ENCODE peak calls at places on chromosome 13, in four cellular contexts. One of them, this sample, is unnamed.

GRCh38 chr13:100987993-100988392 is 313.4 kb upstream of the TMTC4 start:
- DNase-seq in colonic mucosa: no peak
- DNase-seq in SK-N-SH: no peak
- DNase-seq in CD8-positive, alpha-beta T cell: no peak
- DNase-seq in this sample: no peak

GRCh38 chr13:39364797-39365468 is 238.1 kb downstream of the LHFPL6 start:
- DNase-seq in colonic mucosa: no peak
- DNase-seq in SK-N-SH: no peak
- DNase-seq in CD8-positive, alpha-beta T cell: no peak
- DNase-seq in this sample: peak

GRCh38 chr13:76904507-76904906 is 18.3 kb upstream of the KCTD12 start:
- DNase-seq in colonic mucosa: no peak
- DNase-seq in SK-N-SH: no peak
- DNase-seq in CD8-positive, alpha-beta T cell: no peak
- DNase-seq in this sample: no peak

GRCh38 chr13:31773538-31773937 is 34.2 kb downstream of the RXFP2 start:
- DNase-seq in colonic mucosa: no peak
- DNase-seq in SK-N-SH: no peak
- DNase-seq in CD8-positive, alpha-beta T cell: no peak
- DNase-seq in this sample: no peak

GRCh38 chr13:49828452-49828851 is 36.0 kb upstream of the KPNA3 start:
- DNase-seq in colonic mucosa: no peak
- DNase-seq in SK-N-SH: no peak
- DNase-seq in CD8-positive, alpha-beta T cell: no peak
- DNase-seq in this sample: no peak

GRCh38 chr13:51931606-51932005 is 69.8 kb downstream of the CCDC70 start:
- DNase-seq in colonic mucosa: no peak
- DNase-seq in SK-N-SH: no peak
- DNase-seq in CD8-positive, alpha-beta T cell: no peak
- DNase-seq in this sample: no peak

GRCh38 chr13:21106089-21106488 is 44.7 kb upstream of the LATS2 start:
- DNase-seq in colonic mucosa: no peak
- DNase-seq in SK-N-SH: no peak
- DNase-seq in CD8-positive, alpha-beta T cell: no peak
- DNase-seq in this sample: no peak

GRCh38 chr13:74084375-74084902 is 49.8 kb downstream of the KLF12 start:
- DNase-seq in colonic mucosa: no peak
- DNase-seq in SK-N-SH: no peak
- DNase-seq in CD8-positive, alpha-beta T cell: no peak
- DNase-seq in this sample: no peak

GRCh38 chr13:97559981-97560380 is 126.0 kb downstream of the RAP2A start:
- DNase-seq in colonic mucosa: no peak
- DNase-seq in SK-N-SH: no peak
- DNase-seq in CD8-positive, alpha-beta T cell: no peak
- DNase-seq in this sample: no peak

GRCh38 chr13:33207616-33207964 is 78.0 kb downstream of the STARD13 start:
- DNase-seq in colonic mucosa: no peak
- DNase-seq in SK-N-SH: no peak
- DNase-seq in CD8-positive, alpha-beta T cell: no peak
- DNase-seq in this sample: no peak

GRCh38 chr13:40342461-40342860 is 324.0 kb downstream of the FOXO1 start:
- DNase-seq in colonic mucosa: no peak
- DNase-seq in SK-N-SH: no peak
- DNase-seq in CD8-positive, alpha-beta T cell: no peak
- DNase-seq in this sample: no peak

GRCh38 chr13:73891805-73892204 is 242.4 kb downstream of the KLF12 start:
- DNase-seq in colonic mucosa: no peak
- DNase-seq in SK-N-SH: no peak
- DNase-seq in CD8-positive, alpha-beta T cell: no peak
- DNase-seq in this sample: no peak

GRCh38 chr13:78978381-78978998 is 319.5 kb upstream of the OBI1 start:
- DNase-seq in colonic mucosa: peak
- DNase-seq in SK-N-SH: peak
- DNase-seq in CD8-positive, alpha-beta T cell: peak
- DNase-seq in this sample: peak

GRCh38 chr13:29227560-29227959 is 367.9 kb downstream of the SLC7A1 start:
- DNase-seq in colonic mucosa: no peak
- DNase-seq in SK-N-SH: no peak
- DNase-seq in CD8-positive, alpha-beta T cell: no peak
- DNase-seq in this sample: no peak

DNA sequence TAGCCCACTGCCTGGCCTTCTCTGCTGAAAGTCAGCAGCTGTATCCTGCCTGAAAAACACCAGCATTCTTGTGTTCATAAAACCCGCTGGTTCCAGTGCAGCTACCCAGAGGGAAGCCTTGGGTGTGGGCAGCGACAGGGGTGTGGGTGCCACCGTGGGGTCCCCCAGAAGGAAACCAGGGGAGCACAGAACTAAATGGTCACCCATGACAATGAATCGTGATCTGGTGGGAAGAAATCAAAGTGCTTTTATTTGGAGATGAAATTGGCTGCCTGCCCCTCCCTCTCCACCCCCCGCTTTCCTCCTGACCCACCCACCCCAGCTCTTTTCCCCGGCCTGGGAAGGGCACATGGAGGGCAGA is 13.7 kb downstream of the RASA3 start:
- DNase-seq in colonic mucosa: no peak
- DNase-seq in SK-N-SH: peak
- DNase-seq in CD8-positive, alpha-beta T cell: no peak
- DNase-seq in this sample: no peak
- H3K4me3 ChIP-seq in colonic mucosa: no peak
- H3K4me3 ChIP-seq in SK-N-SH: no peak
- H3K4me3 ChIP-seq in CD8-positive, alpha-beta T cell: no peak
- H3K4me3 ChIP-seq in this sample: no peak

GRCh38 chr13:24745861-24746617 is 17.9 kb upstream of the RNF17 start:
- DNase-seq in colonic mucosa: no peak
- DNase-seq in SK-N-SH: no peak
- DNase-seq in CD8-positive, alpha-beta T cell: no peak
- DNase-seq in this sample: peak

GRCh38 chr13:24745516-24745860 is 18.5 kb upstream of the RNF17 start:
- DNase-seq in colonic mucosa: no peak
- DNase-seq in SK-N-SH: no peak
- DNase-seq in CD8-positive, alpha-beta T cell: no peak
- DNase-seq in this sample: no peak

GRCh38 chr13:24744247-24744646 is 19.7 kb upstream of the RNF17 start:
- DNase-seq in colonic mucosa: no peak
- DNase-seq in SK-N-SH: no peak
- DNase-seq in CD8-positive, alpha-beta T cell: no peak
- DNase-seq in this sample: no peak

GRCh38 chr13:24746618-24747247 is 17.2 kb upstream of the RNF17 start:
- DNase-seq in colonic mucosa: no peak
- DNase-seq in SK-N-SH: no peak
- DNase-seq in CD8-positive, alpha-beta T cell: no peak
- DNase-seq in this sample: peak

GRCh38 chr13:24747248-24748151 is 16.5 kb upstream of the RNF17 start:
- DNase-seq in colonic mucosa: no peak
- DNase-seq in SK-N-SH: no peak
- DNase-seq in CD8-positive, alpha-beta T cell: no peak
- DNase-seq in this sample: peak
- H3K4me3 ChIP-seq in colonic mucosa: peak
- H3K4me3 ChIP-seq in SK-N-SH: peak
- H3K4me3 ChIP-seq in CD8-positive, alpha-beta T cell: no peak
- H3K4me3 ChIP-seq in this sample: peak

GRCh38 chr13:30413842-30414241 is 8.5 kb upstream of the UBE2L5 start:
- DNase-seq in colonic mucosa: no peak
- DNase-seq in SK-N-SH: no peak
- DNase-seq in CD8-positive, alpha-beta T cell: no peak
- DNase-seq in this sample: no peak

GRCh38 chr13:30409911-30410704 is 12.2 kb upstream of the UBE2L5 start:
- DNase-seq in colonic mucosa: no peak
- DNase-seq in SK-N-SH: no peak
- DNase-seq in CD8-positive, alpha-beta T cell: no peak
- DNase-seq in this sample: no peak

GRCh38 chr13:30410705-30411125 is 11.6 kb upstream of the UBE2L5 start:
- DNase-seq in colonic mucosa: no peak
- DNase-seq in SK-N-SH: no peak
- DNase-seq in CD8-positive, alpha-beta T cell: no peak
- DNase-seq in this sample: no peak

GRCh38 chr13:30415430-30416030 is 6.8 kb upstream of the UBE2L5 start:
- DNase-seq in colonic mucosa: no peak
- DNase-seq in SK-N-SH: no peak
- DNase-seq in CD8-positive, alpha-beta T cell: no peak
- DNase-seq in this sample: no peak

DNA sequence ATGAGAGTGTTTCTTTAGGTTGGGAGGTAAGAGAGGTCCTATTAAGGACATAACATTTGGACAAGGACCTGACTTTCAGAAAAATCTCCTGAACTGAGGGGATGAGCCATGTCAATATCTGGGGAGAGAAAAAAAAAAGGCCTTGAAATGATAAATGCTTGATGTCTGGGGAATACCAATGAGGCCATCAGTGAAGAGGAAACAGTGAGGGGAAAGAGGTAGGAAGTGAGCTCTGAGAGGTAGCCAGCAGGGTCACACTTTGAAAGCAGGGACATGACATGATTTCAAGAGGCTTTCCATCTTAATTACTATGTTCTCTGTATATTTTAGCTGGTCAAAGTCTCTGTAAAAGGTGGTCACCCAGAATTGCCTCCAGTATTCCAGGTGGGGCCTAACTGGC is 9.9 kb upstream of the UBE2L5 start:
- DNase-seq in colonic mucosa: no peak
- DNase-seq in SK-N-SH: no peak
- DNase-seq in CD8-positive, alpha-beta T cell: no peak
- DNase-seq in this sample: no peak
- H3K4me3 ChIP-seq in colonic mucosa: no peak
- H3K4me3 ChIP-seq in SK-N-SH: no peak
- H3K4me3 ChIP-seq in CD8-positive, alpha-beta T cell: no peak
- H3K4me3 ChIP-seq in this sample: no peak

GRCh38 chr13:61417171-61417570 is 1.5 kb upstream of the PCDH20 start:
- DNase-seq in colonic mucosa: no peak
- DNase-seq in SK-N-SH: no peak
- DNase-seq in CD8-positive, alpha-beta T cell: no peak
- DNase-seq in this sample: no peak

GRCh38 chr13:61413572-61413971 is 2.1 kb downstream of the PCDH20 start:
- DNase-seq in colonic mucosa: no peak
- DNase-seq in SK-N-SH: peak
- DNase-seq in CD8-positive, alpha-beta T cell: no peak
- DNase-seq in this sample: peak

GRCh38 chr13:61414686-61415664 is 674 bp downstream of the PCDH20 start:
- DNase-seq in colonic mucosa: peak
- DNase-seq in SK-N-SH: peak
- DNase-seq in CD8-positive, alpha-beta T cell: no peak
- DNase-seq in this sample: peak

GRCh38 chr13:61415749-61416148 is at the start of gene PCDH20:
- DNase-seq in colonic mucosa: no peak
- DNase-seq in SK-N-SH: no peak
- DNase-seq in CD8-positive, alpha-beta T cell: no peak
- DNase-seq in this sample: no peak

DNA sequence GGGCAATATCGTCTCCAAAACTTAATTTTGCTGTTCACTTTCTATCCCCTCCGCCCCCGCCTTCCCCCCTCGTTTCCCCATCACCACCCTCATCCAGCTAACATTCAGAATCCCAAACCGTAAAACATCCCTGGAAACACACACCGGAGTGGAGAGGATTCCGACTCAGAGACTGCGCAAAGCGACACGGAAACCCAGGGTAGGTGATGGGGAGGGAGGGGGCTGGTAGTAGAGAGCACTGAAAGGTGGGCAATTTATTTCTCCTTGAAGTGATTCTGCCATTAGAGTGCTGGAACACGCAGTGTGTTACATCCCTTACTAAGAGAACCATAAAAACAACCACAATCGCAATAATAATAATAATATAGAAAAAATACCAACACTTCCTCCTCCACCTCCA is 1.5 kb downstream of the PCDH20 start:
- DNase-seq in colonic mucosa: peak
- DNase-seq in SK-N-SH: peak
- DNase-seq in CD8-positive, alpha-beta T cell: no peak
- DNase-seq in this sample: peak
- H3K4me3 ChIP-seq in colonic mucosa: peak
- H3K4me3 ChIP-seq in SK-N-SH: peak
- H3K4me3 ChIP-seq in CD8-positive, alpha-beta T cell: no peak
- H3K4me3 ChIP-seq in this sample: peak

DNA sequence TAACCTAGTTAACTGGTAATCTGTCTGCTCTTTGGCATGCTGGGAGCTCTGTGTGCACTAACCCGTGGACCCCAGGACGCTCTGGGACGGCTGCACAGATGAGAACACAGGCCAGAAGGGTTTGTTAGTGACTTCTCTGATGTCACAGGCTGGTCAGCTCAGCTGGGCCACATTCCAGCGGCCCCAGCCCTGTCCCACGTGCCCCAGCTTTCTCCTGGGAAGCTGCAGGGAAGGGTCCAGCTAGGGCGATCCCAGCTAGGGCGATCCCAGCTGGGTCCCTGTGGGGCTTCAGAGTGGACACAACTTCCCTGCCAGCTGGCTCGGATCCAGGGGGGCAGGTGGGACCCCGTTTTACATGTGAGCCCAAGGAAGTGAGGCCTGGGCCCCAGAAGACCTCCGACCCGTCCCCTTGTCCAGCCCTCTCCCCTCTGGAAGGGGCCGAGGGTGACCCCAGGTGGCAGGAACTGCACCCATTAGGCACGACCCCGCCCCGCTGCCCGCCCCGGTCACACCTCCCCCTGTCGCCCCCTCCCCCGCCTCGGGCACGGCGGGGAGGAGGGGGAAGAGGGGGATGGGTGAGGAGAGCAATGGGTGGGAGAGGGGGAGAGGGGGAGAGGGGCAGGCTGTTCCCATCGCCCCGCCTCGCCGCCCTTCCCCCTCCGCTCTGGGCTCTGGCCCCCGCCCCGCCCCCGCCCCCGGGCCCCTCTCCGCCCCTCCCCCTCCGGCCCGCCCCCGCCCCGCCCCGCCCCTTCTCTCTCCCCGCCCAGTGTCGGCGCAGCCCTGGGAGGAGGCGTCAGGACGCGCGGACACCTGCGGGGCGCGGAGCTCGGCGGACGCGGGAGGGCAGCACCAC is 75.2 kb upstream of the MCF2L start:
- DNase-seq in colonic mucosa: peak
- DNase-seq in SK-N-SH: peak
- DNase-seq in CD8-positive, alpha-beta T cell: no peak
- DNase-seq in this sample: peak
- H3K4me3 ChIP-seq in colonic mucosa: peak
- H3K4me3 ChIP-seq in SK-N-SH: peak
- H3K4me3 ChIP-seq in CD8-positive, alpha-beta T cell: no peak
- H3K4me3 ChIP-seq in this sample: peak

GRCh38 chr13:42392180-42392579 is 120.2 kb downstream of the AKAP11 start:
- DNase-seq in colonic mucosa: no peak
- DNase-seq in SK-N-SH: no peak
- DNase-seq in CD8-positive, alpha-beta T cell: no peak
- DNase-seq in this sample: no peak
- H3K4me3 ChIP-seq in colonic mucosa: no peak
- H3K4me3 ChIP-seq in SK-N-SH: no peak
- H3K4me3 ChIP-seq in CD8-positive, alpha-beta T cell: no peak
- H3K4me3 ChIP-seq in this sample: no peak

DNA sequence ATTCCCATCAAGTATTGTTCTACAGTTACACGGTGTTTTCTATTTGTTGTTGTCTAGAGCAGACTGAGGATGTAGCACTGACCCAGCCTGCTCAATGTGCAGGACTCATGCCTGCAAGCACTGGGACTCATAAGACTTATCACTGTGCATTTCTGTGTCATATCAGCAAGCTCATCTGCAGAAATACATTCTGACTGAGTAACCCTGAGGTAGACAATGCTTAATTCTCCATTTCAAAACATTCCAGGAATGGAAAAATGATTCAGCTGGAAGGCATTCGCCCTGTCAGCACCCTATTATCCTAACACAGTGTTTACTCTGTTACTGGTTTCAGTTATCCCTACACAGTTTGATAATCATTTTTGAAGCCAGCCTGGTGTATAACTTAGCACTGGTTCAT is 2506.4 kb downstream of the PCDH9 start:
- DNase-seq in colonic mucosa: no peak
- DNase-seq in SK-N-SH: peak
- DNase-seq in CD8-positive, alpha-beta T cell: no peak
- DNase-seq in this sample: no peak
- H3K4me3 ChIP-seq in colonic mucosa: no peak
- H3K4me3 ChIP-seq in SK-N-SH: no peak
- H3K4me3 ChIP-seq in CD8-positive, alpha-beta T cell: no peak
- H3K4me3 ChIP-seq in this sample: no peak

GRCh38 chr13:35531551-35531950 is 55.1 kb upstream of the MAB21L1 start:
- DNase-seq in colonic mucosa: no peak
- DNase-seq in SK-N-SH: peak
- DNase-seq in CD8-positive, alpha-beta T cell: no peak
- DNase-seq in this sample: no peak
- H3K4me3 ChIP-seq in colonic mucosa: no peak
- H3K4me3 ChIP-seq in SK-N-SH: no peak
- H3K4me3 ChIP-seq in CD8-positive, alpha-beta T cell: no peak
- H3K4me3 ChIP-seq in this sample: no peak

This sample was measured in H7.